ENCODE peak calls at places on chromosomes 13 and 19, in four cellular contexts. T, J, Q and B are unnamed samples.

GRCh38 chr19:2888739-2889224 is 11.9 kb upstream of the ZNF57 start:
- DNase-seq in T (no peak), J (no peak), Q (no peak), B (no peak)

GRCh38 chr13:75469087-75469486 is 12.9 kb downstream of the TBC1D4 start:
- DNase-seq in T (no peak), J (no peak), Q (no peak), B (no peak)

GRCh38 chr13:50323440-50324070 is 308.3 kb downstream of the KCNRG start:
- DNase-seq in T (no peak), J (peak; percentile 91), Q (peak; percentile 92), B (peak; percentile 90)

GRCh38 chr13:41520016-41520698 is 62.8 kb downstream of the RGCC start:
- DNase-seq in T (no peak), J (no peak), Q (no peak), B (no peak)

GRCh38 chr19:49554701-49555181 is 25.6 kb downstream of the NOSIP start:
- DNase-seq in T (peak; percentile 14), J (no peak), Q (no peak), B (no peak)

GRCh38 chr19:3695124-3695733 is 5.0 kb downstream of the PIP5K1C start:
- DNase-seq in T (no peak), J (no peak), Q (no peak), B (no peak)

GRCh38 chr19:52601025-52601973 is 31.2 kb downstream of the ZNF701 start:
- DNase-seq in T (peak; percentile 55), J (peak; percentile 84), Q (peak; percentile 38), B (peak; percentile 90)

GRCh38 chr19:6088677-6089063 is 21.6 kb downstream of the RFX2 start:
- DNase-seq in T (no peak), J (peak; percentile 45), Q (no peak), B (peak; percentile 65)